ENCODE peak calls at places on chromosomes 16 and 17, in six cellular contexts. N is fibroblast of pulmonary artery, H is B cell, L is NB4, Y is type B pancreatic cell, Z is AG10803. X is an unnamed sample.

GRCh38 chr16:10694830-10695229 is at the start of gene TEKT5:
- DNase-seq in N (no peak), H (no peak), L (no peak), Y (no peak), Z (no peak), X (no peak)

GRCh38 chr17:45430738-45431530 is 1.7 kb downstream of the ARHGAP27 start:
- DNase-seq in N (no peak), H (peak), L (peak), Y (no peak), Z (no peak), X (no peak)

GRCh38 chr16:27067138-27067537 is 411 bp downstream of the C16orf82 start:
- DNase-seq in N (no peak), H (no peak), L (no peak), Y (no peak), Z (no peak), X (no peak)

GRCh38 chr16:83366228-83366627 is 441.6 kb upstream of the HSBP1 start:
- DNase-seq in N (no peak), H (no peak), L (no peak), Y (no peak), Z (no peak), X (no peak)

GRCh38 chr17:1709971-1710806 is at the start of gene TLCD2:
- DNase-seq in N (peak), H (peak), L (no peak), Y (no peak), Z (peak), X (no peak)

GRCh38 chr16:10805362-10805761 is 13.2 kb downstream of the TVP23A start:
- DNase-seq in N (no peak), H (no peak), L (no peak), Y (no peak), Z (no peak), X (no peak)

GRCh38 chr16:3022697-3023414 is 886 bp downstream of the HCFC1R1 start:
- DNase-seq in N (peak), H (no peak), L (peak), Y (no peak), Z (peak), X (no peak)

GRCh38 chr16:49436181-49436580 is 62.6 kb downstream of the C16orf78 start:
- DNase-seq in N (no peak), H (no peak), L (no peak), Y (no peak), Z (no peak), X (no peak)

GRCh38 chr16:10981697-10982216 is 37.4 kb downstream of the CLEC16A start:
- DNase-seq in N (no peak), H (peak), L (peak), Y (no peak), Z (no peak), X (no peak)

GRCh38 chr17:49190932-49191331 is 19.4 kb downstream of the GNGT2 start:
- DNase-seq in N (no peak), H (no peak), L (peak), Y (no peak), Z (no peak), X (no peak)

GRCh38 chr16:67304006-67304405 is 22.5 kb downstream of the KCTD19 start:
- DNase-seq in N (no peak), H (no peak), L (no peak), Y (no peak), Z (peak), X (no peak)

GRCh38 chr17:76820039-76820438 is 48.2 kb upstream of the MGAT5B start:
- DNase-seq in N (no peak), H (no peak), L (peak), Y (no peak), Z (no peak), X (no peak)

GRCh38 chr16:11613381-11614303 is 26.9 kb upstream of the LITAF start:
- DNase-seq in N (peak), H (peak), L (peak), Y (no peak), Z (no peak), X (peak)

GRCh38 chr17:16593356-16594102 is 24.5 kb upstream of the ZNF287 start:
- DNase-seq in N (peak), H (no peak), L (peak), Y (no peak), Z (peak), X (no peak)

GRCh38 chr16:66486199-66486772 is 59.2 kb downstream of the BEAN1 start:
- DNase-seq in N (no peak), H (no peak), L (no peak), Y (peak), Z (no peak), X (no peak)

GRCh38 chr16:65125871-65126270 is 4.0 kb upstream of the CDH11 start:
- DNase-seq in N (peak), H (no peak), L (peak), Y (no peak), Z (peak), X (no peak)

GRCh38 chr16:23119570-23119969 is 29.7 kb downstream of the USP31 start:
- DNase-seq in N (peak), H (no peak), L (no peak), Y (no peak), Z (peak), X (no peak)

GRCh38 chr17:66441012-66441703 is 138.7 kb downstream of the PRKCA start:
- DNase-seq in N (no peak), H (peak), L (peak), Y (no peak), Z (no peak), X (no peak)

GRCh38 chr16:20821682-20822081 is 15.4 kb downstream of the REXO5 start:
- DNase-seq in N (no peak), H (no peak), L (no peak), Y (no peak), Z (no peak), X (no peak)
- TF ChIP-seq CTCF in N (no peak), H (no peak), L (no peak), Y (no peak), Z (no peak), X (no peak)

DNA sequence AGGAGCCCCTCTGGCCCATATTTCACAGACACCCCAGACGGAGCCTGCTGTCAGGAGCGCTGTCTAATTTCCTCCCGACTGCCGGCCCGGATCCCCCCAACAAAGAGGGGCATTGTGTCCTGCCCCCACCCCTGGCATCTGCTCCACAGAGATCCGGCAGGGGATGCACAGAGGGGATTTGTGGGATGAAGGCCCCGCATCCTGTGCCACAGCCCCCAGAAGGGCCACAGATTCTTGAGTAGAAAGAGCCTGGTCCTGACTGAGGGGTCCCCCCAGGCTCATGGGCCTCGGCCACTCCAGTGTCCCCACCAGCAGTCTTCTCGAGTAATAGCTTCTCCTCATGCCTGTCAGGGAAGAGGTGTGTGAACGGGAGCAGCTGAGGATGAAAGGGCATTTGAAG is 29.5 kb downstream of the MEOX1 start:
- DNase-seq in N (no peak), H (no peak), L (no peak), Y (no peak), Z (no peak), X (no peak)
- TF ChIP-seq CTCF in N (no peak), H (no peak), L (no peak), Y (no peak), Z (no peak), X (no peak)

GRCh38 chr16:15643453-15644305 is 725 bp upstream of the MARF1 start:
- DNase-seq in N (peak), H (no peak), L (peak), Y (no peak), Z (peak), X (no peak)
- TF ChIP-seq CTCF in N (peak), H (peak), L (peak), Y (peak), Z (peak), X (no peak)

DNA sequence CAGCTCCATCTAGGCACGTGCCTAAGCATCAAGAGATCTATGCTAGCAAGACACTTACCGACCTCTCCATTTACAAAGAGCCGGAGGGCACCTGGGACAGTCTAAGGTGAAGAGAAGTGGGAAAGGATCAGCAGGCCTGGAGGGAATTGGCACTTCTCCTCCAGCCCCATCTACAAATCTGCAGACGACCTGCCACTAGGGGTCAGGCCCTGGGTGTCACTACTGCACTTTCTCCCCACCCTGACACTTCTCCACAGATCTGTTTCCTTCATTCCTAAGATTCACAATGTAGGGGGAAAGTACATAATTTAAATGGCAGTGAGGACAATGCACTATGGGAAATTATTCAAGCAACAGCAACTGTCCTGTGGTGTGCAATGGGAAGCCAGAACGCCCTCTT is 8.1 kb downstream of the MKS1 start:
- DNase-seq in N (no peak), H (no peak), L (peak), Y (no peak), Z (no peak), X (no peak)
- TF ChIP-seq CTCF in N (peak), H (no peak), L (peak), Y (no peak), Z (no peak), X (no peak)

DNA sequence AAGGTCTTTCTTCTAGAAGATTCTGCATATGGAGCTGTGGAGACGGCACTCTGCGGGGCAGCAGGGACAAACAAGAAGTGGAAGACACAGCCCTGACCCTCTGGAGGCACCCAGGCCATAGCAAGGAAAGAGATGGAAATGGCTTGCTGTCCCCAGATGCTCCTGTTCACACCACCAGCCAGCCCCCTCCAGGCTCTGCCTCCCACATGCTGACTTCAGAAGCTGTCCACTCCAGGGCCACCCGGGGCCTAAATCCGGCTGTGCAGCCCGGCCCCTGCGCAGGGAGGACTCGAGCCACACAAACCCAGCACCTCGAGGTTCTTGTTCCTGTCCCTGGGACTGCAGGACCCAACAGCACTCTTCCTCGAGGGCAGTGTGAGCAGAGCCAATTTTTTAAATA is 16.6 kb downstream of the RBFOX3 start:
- DNase-seq in N (no peak), H (no peak), L (no peak), Y (no peak), Z (no peak), X (no peak)
- TF ChIP-seq CTCF in N (no peak), H (no peak), L (no peak), Y (no peak), Z (no peak), X (no peak)

GRCh38 chr16:57961538-57961937 is 9.4 kb downstream of the CNGB1 start:
- DNase-seq in N (no peak), H (no peak), L (no peak), Y (no peak), Z (no peak), X (no peak)
- TF ChIP-seq CTCF in N (no peak), H (no peak), L (no peak), Y (no peak), Z (no peak), X (no peak)

X was measured in natural killer cell.